ENCODE peak calls at places on chromosomes 11 and 22, in four cellular contexts. U is CD8-positive, alpha-beta T cell; M is CD4-positive, alpha-beta T cell; W is MG63. R is an unnamed sample.

GRCh38 chr11:93542753-93543246 is 391 bp downstream of the SMCO4 start:
- DNase-seq in U (no peak), M (no peak), W (peak; percentile 31), R (no peak)

GRCh38 chr11:99739464-99740089 is 718.8 kb downstream of the CNTN5 start:
- DNase-seq in U (no peak), M (no peak), W (no peak), R (no peak)

GRCh38 chr11:123450593-123450992 is 20.5 kb downstream of the GRAMD1B start:
- DNase-seq in U (no peak), M (no peak), W (no peak), R (no peak)

GRCh38 chr11:86795962-86796361 is 4.4 kb upstream of the PRSS23 start:
- DNase-seq in U (no peak), M (no peak), W (no peak), R (no peak)

GRCh38 chr22:35310556-35311550 is 11.2 kb downstream of the TOM1 start:
- DNase-seq in U (no peak), M (no peak), W (no peak), R (no peak)

GRCh38 chr11:92916299-92916698 is 53.2 kb upstream of the MTNR1B start:
- DNase-seq in U (no peak), M (no peak), W (no peak), R (no peak)

GRCh38 chr11:2743427-2744110 is 43.8 kb upstream of the KCNQ1OT1 start:
- DNase-seq in U (no peak), M (no peak), W (no peak), R (no peak)

GRCh38 chr11:8021920-8022319 is 34.8 kb downstream of the EIF3F start:
- DNase-seq in U (no peak), M (no peak), W (no peak), R (no peak)

GRCh38 chr11:91308069-91308468 is 916.5 kb upstream of the FAT3 start:
- DNase-seq in U (no peak), M (no peak), W (no peak), R (no peak)

GRCh38 chr11:131064373-131064991 is 148.2 kb upstream of the SNX19 start:
- DNase-seq in U (no peak), M (no peak), W (peak; percentile 32), R (no peak)

GRCh38 chr11:22192289-22192641 is 620 bp upstream of the ANO5 start:
- DNase-seq in U (no peak), M (no peak), W (no peak), R (no peak)

GRCh38 chr11:30351061-30351460 is 28.2 kb downstream of the ARL14EP start:
- DNase-seq in U (no peak), M (no peak), W (no peak), R (no peak)

GRCh38 chr11:10317776-10318526 is 13.1 kb downstream of the ADM start:
- DNase-seq in U (no peak), M (no peak), W (no peak), R (no peak)

GRCh38 chr22:45335021-45335818 is 25.5 kb downstream of the FAM118A start:
- DNase-seq in U (no peak), M (no peak), W (no peak), R (no peak)

GRCh38 chr22:43476341-43476740 is 64.5 kb downstream of the MPPED1 start:
- DNase-seq in U (no peak), M (no peak), W (no peak), R (no peak)

GRCh38 chr11:50088231-50088630 is 55.6 kb downstream of the OR4C45 start:
- DNase-seq in U (no peak), M (no peak), W (no peak), R (no peak)
- H3K9me3 ChIP-seq in U (no peaks in the 10 kb centered on the region), M (no peaks in the 10 kb centered on the region), W (no peaks in the 10 kb centered on the region), R (no peaks in the 10 kb centered on the region)

DNA sequence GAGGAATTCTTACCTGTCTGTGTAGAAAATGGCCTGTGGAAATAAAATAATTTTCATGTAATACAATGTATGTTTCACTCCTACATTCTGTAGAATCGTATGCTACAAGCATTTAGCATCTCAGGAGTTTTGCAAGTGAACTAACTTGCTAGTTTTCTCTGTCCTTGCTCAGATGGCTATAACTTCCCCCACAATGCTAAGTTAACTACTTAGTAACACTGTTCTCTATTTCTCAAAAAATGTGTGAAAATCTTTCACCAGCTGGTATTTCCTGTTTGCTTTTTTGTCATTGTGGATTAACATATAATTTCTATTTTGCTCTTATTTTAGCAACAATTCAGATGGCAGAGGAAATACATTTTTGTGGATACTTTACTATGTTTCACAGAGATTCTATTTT is 4.4 kb downstream of the OR4S2 start:
- DNase-seq in U (no peak), M (no peak), W (no peak), R (no peak)
- H3K9me3 ChIP-seq in U (peaks cover 3% of the 10 kb centered on the region), M (no peaks in the 10 kb centered on the region), W (no peaks in the 10 kb centered on the region), R (no peaks in the 10 kb centered on the region)

GRCh38 chr11:58741127-58741526 is 9.4 kb upstream of the GLYAT start:
- DNase-seq in U (no peak), M (no peak), W (no peak), R (no peak)

GRCh38 chr11:58742140-58742539 is 10.4 kb upstream of the GLYAT start:
- DNase-seq in U (no peak), M (no peak), W (no peak), R (no peak)

GRCh38 chr11:58739725-58740430 is 8.1 kb upstream of the GLYAT start:
- DNase-seq in U (no peak), M (no peak), W (no peak), R (no peak)

GRCh38 chr11:58742981-58743880 is 11.5 kb upstream of the GLYAT start:
- DNase-seq in U (no peak), M (no peak), W (no peak), R (no peak)

DNA sequence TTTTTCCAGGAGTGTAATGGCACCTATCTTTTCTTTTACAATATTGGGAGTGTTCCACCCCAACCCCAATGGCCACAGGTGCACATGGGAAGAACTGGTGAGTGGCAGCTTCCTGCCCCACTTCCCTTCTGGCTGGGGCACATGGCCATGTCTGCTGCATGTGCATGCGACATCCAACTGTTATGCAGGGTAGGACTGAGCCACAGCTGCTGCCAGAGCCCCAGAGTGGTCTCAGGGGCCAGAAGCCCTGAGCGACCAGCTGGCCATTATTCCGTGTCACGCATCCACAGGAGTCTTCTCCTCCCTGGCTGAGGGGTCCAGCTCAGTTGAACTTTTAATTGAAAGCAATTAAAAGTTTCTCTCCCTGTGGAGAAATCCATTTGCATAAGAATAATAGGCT is 8.7 kb upstream of the GLYAT start:
- DNase-seq in U (no peak), M (no peak), W (no peak), R (no peak)
- H3K9me3 ChIP-seq in U (no peaks in the 10 kb centered on the region), M (peaks cover 11% of the 10 kb centered on the region), W (no peaks in the 10 kb centered on the region), R (no peaks in the 10 kb centered on the region)

DNA sequence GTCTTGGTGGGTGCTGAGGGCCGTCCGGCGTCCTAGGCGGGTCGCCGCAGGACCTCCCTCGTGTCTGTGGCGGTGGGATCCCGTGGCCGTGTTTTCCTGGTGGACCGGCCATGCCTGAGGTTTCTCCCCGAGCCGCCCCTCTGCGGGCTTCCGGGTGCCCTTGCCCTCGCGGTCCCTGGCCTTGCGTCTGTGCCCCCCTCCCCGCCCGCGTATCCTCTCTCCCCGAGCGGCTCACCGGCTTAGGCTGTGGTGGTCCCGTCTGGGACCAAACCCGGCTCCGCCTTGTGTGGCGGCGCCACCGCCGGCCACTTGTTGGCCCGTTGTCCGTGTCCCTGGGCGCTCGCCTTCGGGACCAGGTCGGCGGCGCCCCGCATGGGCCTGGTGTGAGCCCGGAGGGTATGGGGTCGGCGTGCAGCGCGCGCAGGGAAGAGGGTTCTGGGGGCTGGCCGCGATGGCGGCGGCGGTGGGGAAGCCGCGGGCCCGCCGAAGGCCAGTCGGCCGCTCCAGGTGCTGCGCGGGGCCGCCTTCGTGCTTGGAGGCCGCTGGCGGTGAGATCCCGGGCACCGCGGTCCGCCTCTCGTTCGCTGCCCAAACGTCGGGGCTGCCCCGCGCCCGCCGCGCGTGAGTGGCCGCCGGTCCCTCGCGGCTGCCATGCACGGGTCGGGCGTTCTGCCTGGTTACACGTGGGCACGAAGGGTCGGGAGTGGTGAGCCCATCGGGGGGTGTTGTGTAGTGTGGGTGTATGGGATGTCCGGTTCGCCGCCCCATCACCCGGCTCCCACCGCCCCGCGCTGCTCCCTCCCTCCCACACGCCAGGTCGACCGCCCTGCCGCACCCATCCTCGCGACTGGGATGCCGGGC is 3899.1 kb upstream of the OR11H1 start:
- DNase-seq in U (no peak), M (no peak), W (no peak), R (no peak)
- H3K9me3 ChIP-seq in U (peaks cover 6% of the 10 kb centered on the region), M (peaks cover 31% of the 10 kb centered on the region), W (peaks cover 3% of the 10 kb centered on the region), R (no peaks in the 10 kb centered on the region)

DNA sequence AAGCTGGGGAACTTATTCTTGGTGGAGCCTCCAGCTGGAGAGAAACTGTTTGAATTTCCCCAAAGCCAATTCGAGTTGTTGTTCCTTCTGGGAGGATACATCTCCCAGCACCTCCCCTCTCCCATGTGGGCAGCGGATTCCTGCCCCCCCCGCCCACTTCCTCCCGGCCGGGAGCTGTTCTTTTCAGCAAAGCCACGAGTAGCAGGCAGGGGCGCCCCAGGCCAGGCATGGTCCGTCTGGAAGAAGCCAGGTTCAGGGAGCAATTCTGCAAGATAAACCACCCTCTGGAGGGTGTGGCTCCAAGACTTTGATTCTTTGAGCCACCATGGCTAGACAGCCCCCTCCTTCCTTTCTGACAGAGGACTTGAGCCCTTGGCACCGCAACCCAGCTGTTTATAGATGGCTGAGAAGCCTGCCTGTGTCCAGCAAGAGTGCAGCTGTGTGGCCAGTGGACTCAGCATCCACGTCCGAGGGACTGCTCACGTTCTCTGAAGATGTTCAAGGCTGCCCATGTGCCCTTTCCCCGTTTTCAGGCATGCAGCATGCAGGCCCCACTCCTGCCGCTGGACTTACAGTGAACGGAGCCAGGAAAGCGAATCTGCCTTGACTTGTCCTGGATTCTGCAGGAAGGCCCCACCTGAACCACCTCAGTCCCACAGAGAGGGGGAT is 170.3 kb downstream of the CTTN start:
- DNase-seq in U (no peak), M (no peak), W (peak; percentile 77), R (no peak)
- H3K9me3 ChIP-seq in U (no peaks in the 10 kb centered on the region), M (no peaks in the 10 kb centered on the region), W (no peaks in the 10 kb centered on the region), R (no peaks in the 10 kb centered on the region)

GRCh38 chr11:77418155-77418980 is 55.5 kb downstream of the PAK1 start:
- DNase-seq in U (no peak), M (no peak), W (no peak), R (no peak)

GRCh38 chr11:77422690-77423089 is 51.2 kb downstream of the PAK1 start:
- DNase-seq in U (no peak), M (no peak), W (no peak), R (no peak)

GRCh38 chr11:77421041-77421723 is 52.7 kb downstream of the PAK1 start:
- DNase-seq in U (no peak), M (no peak), W (no peak), R (no peak)

GRCh38 chr11:77416357-77416756 is 57.5 kb downstream of the PAK1 start:
- DNase-seq in U (no peak), M (no peak), W (no peak), R (no peak)

GRCh38 chr11:77418981-77419592 is 54.8 kb downstream of the PAK1 start:
- DNase-seq in U (no peak), M (no peak), W (no peak), R (no peak)
- H3K9me3 ChIP-seq in U (no peaks in the 10 kb centered on the region), M (no peaks in the 10 kb centered on the region), W (no peaks in the 10 kb centered on the region), R (no peaks in the 10 kb centered on the region)

GRCh38 chr22:26616650-26617049 is 1.2 kb downstream of the CRYBB1 start:
- DNase-seq in U (no peak), M (no peak), W (no peak), R (no peak)
- H3K9me3 ChIP-seq in U (no peaks in the 10 kb centered on the region), M (no peaks in the 10 kb centered on the region), W (no peaks in the 10 kb centered on the region), R (no peaks in the 10 kb centered on the region)

DNA sequence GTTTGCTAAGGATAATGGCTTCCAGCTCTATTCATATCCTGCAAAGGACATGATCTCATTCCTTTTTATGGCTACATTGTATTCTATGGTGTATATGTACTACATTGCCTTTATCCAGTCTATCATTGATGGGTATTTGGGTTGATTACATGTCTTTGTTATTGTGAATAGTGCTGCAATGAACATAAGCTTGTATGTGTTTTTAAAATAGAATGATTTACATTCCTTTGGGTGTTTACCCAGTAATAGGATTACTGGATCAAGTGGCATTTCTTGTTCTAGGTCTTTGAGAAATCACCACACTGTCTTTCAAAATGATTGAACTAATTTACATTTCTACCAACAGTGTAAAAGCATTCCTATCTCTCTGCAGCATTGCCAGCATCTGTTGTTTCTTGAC is 6.0 kb upstream of the MS4A6E start:
- DNase-seq in U (no peak), M (no peak), W (no peak), R (no peak)
- H3K9me3 ChIP-seq in U (no peaks in the 10 kb centered on the region), M (peaks cover 16% of the 10 kb centered on the region), W (peaks cover 5% of the 10 kb centered on the region), R (no peaks in the 10 kb centered on the region)